ENCODE peak calls at places on chromosomes 1 and 21, in seven cellular contexts. J is SK-N-SH, I is endothelial cell of umbilical vein, H is GM23338, F is breast epithelium, X is transverse colon, Q is HCT116. G is an unnamed sample.

GRCh38 chr1:38561110-38561509 is 298.5 kb downstream of the RRAGC start:
- DNase-seq in J (no peak), I (no peak), H (no peak), F (no peak), X (no peak), Q (no peak), G (no peak)

GRCh38 chr1:233224291-233224690 is 71.2 kb downstream of the PCNX2 start:
- DNase-seq in J (no peak), I (no peak), H (no peak), F (no peak), X (no peak), Q (no peak), G (no peak)

GRCh38 chr1:204975568-204976235 is 67.3 kb upstream of the CNTN2 start:
- DNase-seq in J (peak; percentile 88), I (peak; percentile 31), H (peak; percentile 79), F (no peak), X (peak; percentile 44), Q (peak; percentile 27), G (peak; percentile 33)

GRCh38 chr1:46372440-46372839 is 21.7 kb upstream of the FAAH start:
- DNase-seq in J (no peak), I (no peak), H (no peak), F (no peak), X (no peak), Q (no peak), G (no peak)

GRCh38 chr1:85330711-85331290 is 54.4 kb upstream of the BCL10 start:
- DNase-seq in J (no peak), I (peak; percentile 95), H (no peak), F (no peak), X (no peak), Q (no peak), G (no peak)

GRCh38 chr1:158324375-158324774 is 7.0 kb downstream of the CD1B start:
- DNase-seq in J (no peak), I (no peak), H (no peak), F (no peak), X (no peak), Q (no peak), G (no peak)

GRCh38 chr1:12810691-12811408 is 19.7 kb downstream of the PRAMEF1 start:
- DNase-seq in J (no peak), I (no peak), H (no peak), F (no peak), X (no peak), Q (no peak), G (no peak)

GRCh38 chr1:208036177-208036808 is 125.4 kb upstream of the CD34 start:
- DNase-seq in J (peak; percentile 58), I (no peak), H (peak; percentile 67), F (no peak), X (no peak), Q (peak; percentile 18), G (no peak)

GRCh38 chr1:63817152-63817667 is 43.4 kb downstream of the ROR1 start:
- DNase-seq in J (peak; percentile 58), I (peak; percentile 54), H (no peak), F (no peak), X (no peak), Q (no peak), G (no peak)

GRCh38 chr1:73673980-73674379 is 524.0 kb downstream of the LRRIQ3 start:
- DNase-seq in J (no peak), I (peak; percentile 2), H (no peak), F (no peak), X (no peak), Q (no peak), G (no peak)

GRCh38 chr1:174550296-174550695 is 102.5 kb downstream of the GPR52 start:
- DNase-seq in J (no peak), I (no peak), H (no peak), F (no peak), X (no peak), Q (no peak), G (no peak)

GRCh38 chr1:111516008-111516535 is 12.6 kb upstream of the ADORA3 start:
- DNase-seq in J (no peak), I (peak; percentile 75), H (peak; percentile 93), F (no peak), X (peak; percentile 37), Q (no peak), G (no peak)

DNA sequence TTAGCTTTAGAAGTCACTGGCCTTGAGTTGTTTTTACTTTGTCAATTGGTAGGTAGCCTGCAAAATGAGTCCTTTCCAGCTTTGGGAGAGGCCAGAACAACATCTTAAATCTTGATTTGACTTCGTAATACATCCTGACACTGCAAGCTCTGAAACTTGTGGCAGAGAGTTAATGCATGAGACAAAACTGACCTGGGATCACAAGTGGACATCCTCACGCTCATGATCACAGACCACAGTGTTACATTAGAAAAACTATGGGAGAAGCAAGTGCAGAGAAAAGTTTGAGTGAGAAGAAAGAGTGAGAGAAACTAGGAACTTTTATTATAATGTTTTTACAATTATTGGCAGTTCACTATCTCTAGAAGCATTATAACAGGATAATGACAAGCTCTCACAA is 550.9 kb downstream of the USP25 start:
- DNase-seq in J (no peak), I (peak; percentile 62), H (no peak), F (no peak), X (no peak), Q (no peak), G (no peak)
- H3K4me1 ChIP-seq in J (no peaks in the 10 kb centered on the region), I (peaks cover 26% of the 10 kb centered on the region), H (peaks cover 38% of the 10 kb centered on the region), F (no peaks in the 10 kb centered on the region), X (no peaks in the 10 kb centered on the region), Q (no peaks in the 10 kb centered on the region), G (no peaks in the 10 kb centered on the region)

DNA sequence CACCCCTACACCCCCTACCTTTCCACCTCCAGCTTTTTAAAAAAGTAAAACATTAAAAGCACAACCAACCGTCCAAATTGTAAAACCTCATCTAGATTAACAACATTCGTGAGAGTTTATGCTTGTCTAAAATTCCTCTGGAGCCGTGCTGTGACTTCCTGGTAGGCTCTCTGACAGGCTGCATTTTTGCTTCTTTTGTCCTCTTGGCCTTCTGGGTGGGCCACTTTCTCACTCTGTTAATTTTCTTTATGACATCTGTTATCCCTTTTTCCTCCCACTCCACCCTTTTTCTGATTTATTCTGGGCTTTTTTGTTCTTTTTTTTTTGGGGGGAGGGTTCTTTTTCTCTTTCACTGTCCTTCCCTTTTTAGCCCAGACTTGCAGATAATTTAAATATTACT is 348.9 kb downstream of the PAPPA2 start:
- DNase-seq in J (no peak), I (no peak), H (peak; percentile 63), F (no peak), X (no peak), Q (no peak), G (no peak)
- TF ChIP-seq POLR2AphosphoS5 in J (no peak), I (no peak), H (no peak), F (no peak), X (no peak), Q (no peak), G (no peak)

GRCh38 chr1:190170321-190170720 is 307.3 kb downstream of the BRINP3 start:
- DNase-seq in J (no peak), I (peak; percentile 24), H (no peak), F (no peak), X (no peak), Q (no peak), G (no peak)

GRCh38 chr1:190168116-190168515 is 309.5 kb downstream of the BRINP3 start:
- DNase-seq in J (no peak), I (peak; percentile 30), H (no peak), F (no peak), X (no peak), Q (peak; percentile 2), G (no peak)

GRCh38 chr1:190172636-190173410 is 304.8 kb downstream of the BRINP3 start:
- DNase-seq in J (peak; percentile 2), I (no peak), H (no peak), F (no peak), X (no peak), Q (no peak), G (no peak)

GRCh38 chr1:190168893-190169292 is 308.8 kb downstream of the BRINP3 start:
- DNase-seq in J (no peak), I (no peak), H (no peak), F (no peak), X (no peak), Q (no peak), G (no peak)

GRCh38 chr1:190169311-190170067 is 308.2 kb downstream of the BRINP3 start:
- DNase-seq in J (no peak), I (peak; percentile 10), H (peak; percentile 11), F (no peak), X (no peak), Q (no peak), G (no peak)
- H3K4me1 ChIP-seq in J (peaks cover 20% of the 10 kb centered on the region), I (no peaks in the 10 kb centered on the region), H (no peaks in the 10 kb centered on the region), F (no peaks in the 10 kb centered on the region), X (no peaks in the 10 kb centered on the region), Q (peaks cover 7% of the 10 kb centered on the region), G (no peaks in the 10 kb centered on the region)

DNA sequence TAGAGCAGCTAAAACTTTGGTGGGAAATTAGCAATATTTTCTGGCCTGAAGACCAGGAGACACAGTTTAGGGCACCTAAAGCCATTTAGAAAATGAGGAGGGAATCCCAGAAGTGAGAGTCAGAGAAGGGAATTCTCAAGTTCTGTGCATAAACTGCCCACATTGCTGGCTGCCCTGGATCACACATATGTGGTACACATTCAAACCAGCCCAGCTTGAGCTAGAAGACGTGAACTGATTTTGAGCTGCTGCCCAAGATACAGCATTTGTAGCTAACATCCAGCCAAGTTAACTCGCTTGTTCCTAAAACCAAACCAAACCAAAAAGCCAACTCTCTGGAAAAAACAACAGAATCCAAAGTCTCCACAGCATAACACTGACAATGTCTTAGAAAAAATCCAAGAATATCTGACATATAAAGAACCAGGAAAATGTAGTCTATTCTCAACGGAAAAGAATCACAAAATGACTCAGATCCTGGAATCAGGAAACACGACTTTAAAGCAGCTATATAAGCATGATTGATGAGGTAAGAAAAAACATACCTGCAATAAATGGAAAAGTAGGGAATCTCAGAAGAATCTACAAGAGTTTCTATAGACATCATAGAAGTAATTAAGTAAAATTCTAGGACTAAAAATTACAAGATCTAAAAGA is 18.2 kb upstream of the QSOX1 start:
- DNase-seq in J (no peak), I (peak; percentile 78), H (no peak), F (no peak), X (no peak), Q (no peak), G (no peak)
- TF ChIP-seq POLR2AphosphoS5 in J (no peak), I (no peak), H (no peak), F (no peak), X (no peak), Q (no peak), G (no peak)

GRCh38 chr21:37571442-37571841 is 204.9 kb downstream of the DYRK1A start:
- DNase-seq in J (no peak), I (no peak), H (no peak), F (no peak), X (no peak), Q (no peak), G (no peak)

GRCh38 chr21:37565530-37566223 is 199.1 kb downstream of the DYRK1A start:
- DNase-seq in J (no peak), I (no peak), H (no peak), F (no peak), X (no peak), Q (no peak), G (no peak)

GRCh38 chr21:37568916-37569315 is 202.3 kb downstream of the DYRK1A start:
- DNase-seq in J (no peak), I (no peak), H (no peak), F (no peak), X (no peak), Q (no peak), G (no peak)

GRCh38 chr21:37566790-37567725 is 200.5 kb downstream of the DYRK1A start:
- DNase-seq in J (no peak), I (no peak), H (no peak), F (no peak), X (no peak), Q (no peak), G (no peak)

GRCh38 chr21:37568415-37568814 is 201.8 kb downstream of the DYRK1A start:
- DNase-seq in J (no peak), I (no peak), H (no peak), F (no peak), X (no peak), Q (no peak), G (no peak)
- H3K4me1 ChIP-seq in J (peaks cover 7% of the 10 kb centered on the region), I (peaks cover 11% of the 10 kb centered on the region), H (peaks cover 20% of the 10 kb centered on the region), F (peaks cover 2% of the 10 kb centered on the region), X (peaks cover 9% of the 10 kb centered on the region), Q (peaks cover 25% of the 10 kb centered on the region), G (peaks cover 10% of the 10 kb centered on the region)